ENCODE peak calls at places on chromosomes 5 and 9, in seven cellular contexts. G is DMS153; D is fibroblast of lung; X is CD8-positive, alpha-beta memory T cell; N is left lobe of liver; R is iris pigment epithelial cell; I is left cardiac atrium. K is an unnamed sample.

GRCh38 chr9:17776735-17777134 is 197.9 kb downstream of the SH3GL2 start:
- DNase-seq in X (no peak), R (no peak), D (no peak), I (peak; percentile 45), N (no peak), G (no peak), K (no peak)

GRCh38 chr9:134656334-134657034 is 14.9 kb downstream of the COL5A1 start:
- DNase-seq in D (no peak), G (peak; percentile 10), I (no peak), R (no peak), N (no peak), X (no peak), K (no peak)

GRCh38 chr5:169581580-169582227 is 1.9 kb upstream of the SPDL1 start:
- DNase-seq in G (no peak), I (peak; percentile 47), D (peak; percentile 71), R (peak; percentile 74), N (peak; percentile 46), X (peak; percentile 57), K (peak; percentile 55)

GRCh38 chr5:150398432-150399157 is 14.1 kb downstream of the CD74 start:
- DNase-seq in R (no peak), D (no peak), X (peak; percentile 59), I (no peak), G (no peak), N (no peak), K (no peak)

GRCh38 chr5:128241071-128241695 is 157.6 kb downstream of the SLC12A2 start:
- DNase-seq in G (no peak), I (no peak), D (peak; percentile 42), R (peak; percentile 45), N (no peak), X (no peak), K (peak; percentile 58)

GRCh38 chr5:180932660-180933059 is 33.7 kb downstream of the BTNL8 start:
- DNase-seq in G (no peak), I (no peak), D (no peak), N (no peak), R (no peak), X (no peak), K (no peak)

GRCh38 chr5:2017540-2018389 is 135.0 kb upstream of the IRX4 start:
- DNase-seq in N (no peak), I (no peak), D (peak; percentile 19), X (no peak), R (no peak), G (no peak), K (no peak)

GRCh38 chr5:36944607-36945225 is 68.1 kb downstream of the NIPBL start:
- DNase-seq in G (no peak), X (no peak), D (peak; percentile 84), R (peak; percentile 71), N (no peak), I (no peak), K (peak; percentile 35)

GRCh38 chr5:81848368-81848767 is 97.5 kb upstream of the SSBP2 start:
- DNase-seq in D (peak; percentile 39), N (no peak), R (peak; percentile 28), I (no peak), X (no peak), G (peak; percentile 13), K (no peak)

GRCh38 chr5:43400082-43400481 is 12.1 kb downstream of the CCL28 start:
- DNase-seq in N (no peak), X (no peak), R (peak; percentile 20), D (peak; percentile 51), I (no peak), G (no peak), K (peak; percentile 18)

GRCh38 chr5:23014251-23014650 is 161.1 kb upstream of the CDH12 start:
- DNase-seq in R (no peak), X (no peak), I (no peak), N (no peak), D (no peak), G (peak; percentile 78), K (no peak)

GRCh38 chr5:141330299-141331080 is at the start of gene PCDHGA1:
- DNase-seq in R (peak; percentile 79), G (peak; percentile 0), I (no peak), N (no peak), D (peak; percentile 67), X (peak; percentile 51), K (no peak)

GRCh38 chr9:6876195-6876594 is 118.4 kb downstream of the KDM4C start:
- DNase-seq in X (no peak), N (no peak), G (no peak), R (peak; percentile 49), I (no peak), D (no peak), K (no peak)

GRCh38 chr9:624935-625505 is 216.5 kb upstream of the DMRT1 start:
- DNase-seq in R (no peak), D (no peak), I (no peak), N (no peak), X (no peak), G (no peak), K (no peak)

GRCh38 chr5:111670826-111671492 is 86.0 kb downstream of the NREP start:
- DNase-seq in R (peak; percentile 21), I (no peak), D (no peak), N (no peak), G (no peak), X (no peak), K (no peak)

GRCh38 chr5:132000677-132001453 is 10.6 kb downstream of the ACSL6 start:
- DNase-seq in X (peak; percentile 75), D (no peak), I (no peak), N (no peak), G (no peak), R (no peak), K (no peak)

GRCh38 chr9:16425572-16425971 is 444.9 kb downstream of the BNC2 start:
- DNase-seq in N (no peak), X (no peak), D (peak; percentile 82), R (peak; percentile 94), I (no peak), G (no peak), K (no peak)

GRCh38 chr5:120160120-120160895 is 303.8 kb upstream of the PRR16 start:
- DNase-seq in X (no peak), I (no peak), G (no peak), N (no peak), D (peak; percentile 86), R (peak; percentile 77), K (peak; percentile 59)

GRCh38 chr5:172904643-172905345 is 54.4 kb upstream of the RPL26L1 start:
- DNase-seq in X (no peak), N (peak; percentile 97), D (peak; percentile 79), G (peak; percentile 80), R (peak; percentile 95), I (peak; percentile 80), K (no peak)

GRCh38 chr5:1670342-1670741 is 129.3 kb downstream of the MRPL36 start:
- DNase-seq in R (peak; percentile 38), I (no peak), D (no peak), G (no peak), N (no peak), X (no peak), K (peak; percentile 21)

GRCh38 chr9:89305868-89306267 is 5.1 kb upstream of the CKS2 start:
- DNase-seq in N (no peak), D (no peak), X (no peak), R (no peak), I (no peak), G (no peak), K (no peak)

GRCh38 chr9:136443687-136444086 is 4.0 kb upstream of the INPP5E start:
- DNase-seq in N (peak; percentile 44), G (no peak), D (no peak), R (no peak), I (no peak), X (no peak), K (no peak)

GRCh38 chr5:55534436-55535198 is at the start of gene PLPP1:
- DNase-seq in D (peak; percentile 87), N (peak; percentile 95), I (peak; percentile 94), R (peak; percentile 91), X (peak; percentile 84), G (peak; percentile 48), K (peak; percentile 79)

GRCh38 chr9:88828492-88828974 is 162.7 kb upstream of the S1PR3 start:
- DNase-seq in D (peak; percentile 48), R (no peak), I (no peak), N (no peak), G (no peak), X (no peak), K (no peak)

GRCh38 chr5:151167022-151167421 is 9.4 kb upstream of the ANXA6 start:
- DNase-seq in R (no peak), X (no peak), D (no peak), G (no peak), I (no peak), N (no peak), K (no peak)

GRCh38 chr9:109331353-109331752 is 10.5 kb upstream of the EPB41L4B start:
- DNase-seq in X (no peak), I (peak; percentile 39), D (peak; percentile 84), R (peak; percentile 15), G (peak; percentile 75), N (peak; percentile 57), K (peak; percentile 39)

GRCh38 chr9:133780962-133781827 is 43.0 kb upstream of the SARDH start:
- DNase-seq in D (no peak), N (no peak), X (no peak), I (no peak), R (no peak), G (no peak), K (no peak)

GRCh38 chr9:108759835-108760234 is 96.0 kb downstream of the ACTL7B start:
- DNase-seq in X (no peak), I (no peak), D (no peak), N (no peak), R (no peak), G (peak; percentile 61), K (no peak)

GRCh38 chr5:115575167-115576070 is 26.9 kb downstream of the TICAM2 start:
- DNase-seq in D (peak; percentile 57), I (no peak), G (no peak), X (no peak), N (no peak), R (peak; percentile 78), K (no peak)

GRCh38 chr5:115459844-115460243 is 84.7 kb downstream of the FEM1C start:
- DNase-seq in I (no peak), D (peak; percentile 60), N (no peak), R (peak; percentile 59), G (no peak), X (no peak), K (peak; percentile 53)

GRCh38 chr5:132385321-132386105 is 16.0 kb downstream of the SLC22A5 start:
- DNase-seq in X (peak; percentile 76), R (peak; percentile 56), G (peak; percentile 20), D (peak; percentile 71), N (no peak), I (no peak), K (peak; percentile 56)

GRCh38 chr9:94638335-94639044 is 828 bp downstream of the FBP1 start:
- DNase-seq in X (no peak), N (peak; percentile 60), G (no peak), D (no peak), R (no peak), I (no peak), K (no peak)

GRCh38 chr5:86500947-86501346 is 116.8 kb upstream of the COX7C start:
- DNase-seq in I (no peak), N (no peak), G (no peak), D (no peak), X (no peak), R (no peak), K (no peak)

GRCh38 chr5:157543825-157544622 is 31.6 kb downstream of the ADAM19 start:
- DNase-seq in G (no peak), I (no peak), N (no peak), R (peak; percentile 72), D (peak; percentile 77), X (no peak), K (no peak)

GRCh38 chr9:114309096-114309495 is 13.8 kb upstream of the ORM1 start:
- DNase-seq in D (no peak), N (peak; percentile 40), G (no peak), I (no peak), X (no peak), R (no peak), K (no peak)

K was measured in stromal cell of bone marrow.